ENCODE peak calls at places on chromosomes 3 and 15, in eight cellular contexts. J is mucosa of descending colon, O is MM.1S, S is cardiac muscle cell, N is right lobe of liver, A is endodermal cell, D is astrocyte of the spinal cord, B is dorsolateral prefrontal cortex. T is an unnamed sample.

GRCh38 chr15:85554852-85555521 is 174.6 kb downstream of the AKAP13 start:
- DNase-seq in B (no peak), S (no peak), J (no peak), O (no peak), N (no peak), A (no peak), D (no peak), T (no peak)

GRCh38 chr15:63677778-63678177 is 80.6 kb downstream of the FBXL22 start:
- DNase-seq in N (peak), A (peak), D (no peak), O (no peak), S (no peak), B (no peak), J (peak), T (no peak)

GRCh38 chr3:47612178-47612577 is 33.5 kb upstream of the CSPG5 start:
- DNase-seq in J (no peak), D (peak), A (no peak), N (no peak), S (no peak), B (no peak), O (no peak), T (peak)

GRCh38 chr15:57111002-57111401 is 192.6 kb downstream of the TCF12 start:
- DNase-seq in O (no peak), S (no peak), D (no peak), N (no peak), J (no peak), A (no peak), B (no peak), T (no peak)

GRCh38 chr3:188734395-188734794 is 437.4 kb upstream of the TPRG1 start:
- DNase-seq in J (no peak), O (no peak), A (no peak), N (no peak), S (no peak), D (no peak), B (no peak), T (no peak)

GRCh38 chr3:134795776-134796312 is 784 bp downstream of the EPHB1 start:
- DNase-seq in J (no peak), S (peak), B (peak), N (peak), O (peak), A (peak), D (peak), T (no peak)

GRCh38 chr3:147414369-147415135 is 5.4 kb downstream of the ZIC1 start:
- DNase-seq in N (no peak), S (no peak), D (peak), B (no peak), J (no peak), A (no peak), O (no peak), T (no peak)

GRCh38 chr15:37053070-37053653 is 47.2 kb downstream of the MEIS2 start:
- DNase-seq in S (no peak), O (no peak), D (peak), J (no peak), B (no peak), A (no peak), N (no peak), T (peak)

GRCh38 chr3:37229740-37230139 is 55.4 kb upstream of the LRRFIP2 start:
- DNase-seq in J (no peak), N (peak), D (no peak), O (no peak), B (no peak), A (no peak), S (peak), T (no peak)

GRCh38 chr3:127607675-127608361 is 9.6 kb downstream of the MCM2 start:
- DNase-seq in B (no peak), N (no peak), O (no peak), J (no peak), A (no peak), S (no peak), D (no peak), T (no peak)

GRCh38 chr15:74046275-74046674 is 36.1 kb downstream of the GOLGA6A start:
- DNase-seq in D (no peak), B (no peak), O (no peak), N (peak), J (no peak), A (no peak), S (no peak), T (no peak)

GRCh38 chr15:66066439-66066838 is 187.1 kb downstream of the MEGF11 start:
- DNase-seq in J (no peak), B (no peak), O (no peak), A (peak), S (no peak), D (no peak), N (no peak), T (no peak)

GRCh38 chr3:173789530-173789929 is 392.0 kb downstream of the NLGN1 start:
- DNase-seq in J (no peak), S (no peak), A (no peak), B (no peak), N (no peak), D (peak), O (no peak), T (no peak)

GRCh38 chr3:31704651-31705179 is 172.0 kb downstream of the STT3B start:
- DNase-seq in O (no peak), B (no peak), N (no peak), A (no peak), D (peak), S (no peak), J (peak), T (no peak)

GRCh38 chr15:91863621-91864255 is 10.2 kb downstream of the SLCO3A1 start:
- DNase-seq in B (no peak), J (no peak), N (no peak), S (peak), A (no peak), O (no peak), D (no peak), T (no peak)

GRCh38 chr3:39707314-39707909 is 102.0 kb upstream of the MYRIP start:
- DNase-seq in N (no peak), B (no peak), J (no peak), O (peak), A (no peak), D (peak), S (peak), T (peak)

GRCh38 chr3:150242220-150242938 is 165.7 kb upstream of the TSC22D2 start:
- DNase-seq in O (no peak), J (no peak), S (no peak), A (no peak), B (no peak), D (peak), N (no peak), T (peak)

GRCh38 chr3:12409625-12410596 is 74.4 kb upstream of the TSEN2 start:
- DNase-seq in J (peak), B (no peak), A (no peak), O (no peak), D (no peak), N (peak), S (no peak), T (no peak)

GRCh38 chr3:74643636-74644035 is 29.2 kb upstream of the CNTN3 start:
- DNase-seq in B (peak), O (no peak), N (peak), A (no peak), J (no peak), S (peak), D (no peak), T (no peak)

GRCh38 chr3:152298393-152299242 is 29.9 kb downstream of the MBNL1 start:
- DNase-seq in N (peak), S (peak), B (no peak), O (no peak), A (peak), D (peak), J (peak), T (peak)

GRCh38 chr15:41895957-41896356 is 2.1 kb upstream of the SPTBN5 start:
- DNase-seq in S (no peak), J (no peak), D (no peak), B (no peak), N (no peak), A (no peak), O (no peak), T (no peak)

GRCh38 chr15:41894251-41894790 is 468 bp upstream of the SPTBN5 start:
- DNase-seq in S (no peak), O (no peak), B (no peak), J (no peak), A (no peak), D (no peak), N (no peak), T (no peak)

GRCh38 chr15:41893422-41894250 is at the start of gene SPTBN5:
- DNase-seq in A (no peak), J (no peak), B (no peak), N (no peak), S (no peak), D (no peak), O (no peak), T (no peak)

GRCh38 chr15:41895491-41895890 is 1.6 kb upstream of the SPTBN5 start:
- DNase-seq in J (no peak), S (no peak), A (no peak), O (no peak), N (no peak), B (no peak), D (no peak), T (no peak)

GRCh38 chr15:41894791-41895463 is 1.1 kb upstream of the SPTBN5 start:
- DNase-seq in B (peak), N (no peak), O (no peak), D (peak), J (peak), A (peak), S (no peak), T (peak)
- TF ChIP-seq CTCF in B (no peak), N (no peak), O (no peak), D (peak), J (no peak), A (no peak), S (peak), T (no peak)

DNA sequence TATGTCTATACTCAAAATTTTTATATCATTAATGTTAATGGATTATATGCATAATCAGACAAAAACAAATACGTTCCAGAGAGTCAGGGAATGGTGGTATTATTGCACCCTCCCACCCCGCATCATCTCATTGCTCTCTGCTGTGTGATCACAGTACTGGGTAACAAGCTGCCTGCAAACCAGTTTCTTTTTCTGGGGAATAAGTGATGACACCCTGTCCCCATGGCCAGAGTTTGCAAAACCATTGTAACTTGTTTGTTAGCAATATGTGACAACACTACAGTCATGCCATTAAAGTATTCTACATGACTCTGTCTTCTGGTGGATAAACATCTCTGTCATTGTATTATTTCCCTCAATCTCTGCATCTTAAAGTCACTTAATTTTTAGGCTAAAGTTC is 39.5 kb downstream of the ZBTB38 start:
- DNase-seq in O (peak), D (no peak), A (no peak), B (no peak), N (no peak), S (no peak), J (no peak), T (no peak)
- H3K4me3 ChIP-seq in O (peak), D (no peak), A (no peak), B (no peak), N (no peak), S (no peak), J (no peak), T (no peak)

GRCh38 chr3:96776818-96777217 is 37.6 kb upstream of the EPHA6 start:
- DNase-seq in N (no peak), D (no peak), A (no peak), O (no peak), B (no peak), J (no peak), S (no peak), T (no peak)

GRCh38 chr3:96779810-96780209 is 34.6 kb upstream of the EPHA6 start:
- DNase-seq in N (no peak), A (peak), D (no peak), O (no peak), J (no peak), S (no peak), B (no peak), T (no peak)
- TF ChIP-seq CTCF in N (no peak), A (peak), D (no peak), O (peak), J (no peak), S (no peak), B (no peak), T (no peak)

GRCh38 chr3:190000187-190000860 is 120.4 kb downstream of the P3H2 start:
- DNase-seq in J (no peak), B (no peak), D (no peak), O (no peak), S (no peak), A (no peak), N (no peak), T (no peak)
- H3K4me3 ChIP-seq in J (no peak), B (no peak), D (no peak), O (no peak), S (no peak), A (no peak), N (no peak), T (no peak)

GRCh38 chr15:68053997-68054657 is at the start of gene PIAS1:
- DNase-seq in B (peak), J (peak), A (peak), S (peak), D (peak), O (peak), N (peak), T (peak)
- TF ChIP-seq CTCF in B (peak), J (no peak), A (peak), S (no peak), D (no peak), O (peak), N (no peak), T (no peak)

T was measured in astrocyte of the cerebellum.